ENCODE peak calls at places on chromosome X, in ten cellular contexts. O, T, C, D, V, X, L, I, K and R are unnamed samples.

GRCh38 chrX:13855689-13856425 is 39.0 kb upstream of the GPM6B start:
- DNase-seq in O (no peak), T (no peak), C (no peak), D (no peak), V (no peak), X (no peak), L (no peak), I (no peak), K (no peak), R (no peak)

GRCh38 chrX:142804085-142804484 is 221.6 kb upstream of the SPANXN4 start:
- DNase-seq in O (no peak), T (no peak), C (no peak), D (peak; percentile 3), V (no peak), X (no peak), L (no peak), I (peak; percentile 63), K (no peak), R (no peak)

GRCh38 chrX:97672138-97672537 is 788.4 kb downstream of the RPA4 start:
- DNase-seq in O (no peak), T (no peak), C (no peak), D (no peak), V (no peak), X (no peak), L (no peak), I (no peak), K (no peak), R (no peak)

GRCh38 chrX:41634284-41634683 is 54.5 kb upstream of the GPR34 start:
- DNase-seq in O (no peak), T (no peak), C (no peak), D (no peak), V (no peak), X (peak; percentile 45), L (no peak), I (peak; percentile 2), K (no peak), R (no peak)

GRCh38 chrX:148417934-148418333 is 82.5 kb upstream of the AFF2 start:
- DNase-seq in O (no peak), T (no peak), C (no peak), D (no peak), V (no peak), X (no peak), L (no peak), I (no peak), K (no peak), R (no peak)

GRCh38 chrX:153864561-153865320 is 21.2 kb downstream of the L1CAM start:
- DNase-seq in O (no peak), T (no peak), C (no peak), D (no peak), V (no peak), X (no peak), L (no peak), I (no peak), K (no peak), R (no peak)

GRCh38 chrX:118566359-118566758 is 70.7 kb downstream of the DOCK11 start:
- DNase-seq in O (no peak), T (no peak), C (no peak), D (no peak), V (no peak), X (peak; percentile 15), L (no peak), I (no peak), K (no peak), R (no peak)

GRCh38 chrX:136889269-136889668 is 8.7 kb upstream of the RBMX start:
- DNase-seq in O (no peak), T (no peak), C (no peak), D (no peak), V (no peak), X (no peak), L (no peak), I (no peak), K (no peak), R (no peak)

GRCh38 chrX:48025561-48025960 is 18.8 kb downstream of the SPACA5 start:
- DNase-seq in O (no peak), T (no peak), C (no peak), D (peak; percentile 60), V (peak; percentile 1), X (peak; percentile 61), L (no peak), I (peak; percentile 72), K (no peak), R (no peak)

DNA sequence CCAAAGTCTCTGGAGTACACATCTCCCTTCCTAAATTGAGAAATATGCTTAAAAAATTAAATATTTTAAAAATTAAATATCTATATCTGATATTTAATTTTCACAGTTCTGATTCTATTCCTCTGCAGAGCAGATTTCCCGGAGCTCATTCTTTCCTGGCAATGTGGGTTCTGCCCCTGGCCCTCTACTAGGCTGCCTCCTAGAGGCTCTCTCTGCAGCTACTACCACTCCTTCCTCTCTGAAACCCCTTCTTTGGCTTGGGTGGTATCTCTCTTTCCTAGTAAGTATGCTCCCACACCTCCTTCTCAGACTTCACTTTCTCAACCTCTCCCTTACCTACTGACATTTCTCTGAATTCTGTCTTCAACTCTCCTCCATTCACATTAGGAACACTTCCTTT is 45.3 kb downstream of the RPGR start:
- DNase-seq in O (no peak), T (no peak), C (no peak), D (no peak), V (no peak), X (no peak), L (no peak), I (peak; percentile 18), K (no peak), R (no peak)
- H3K27ac ChIP-seq in O (no peak overlapping the region), T (no peak overlapping the region), C (no peak overlapping the region), D (no peak overlapping the region), V (no peak overlapping the region), X (no peak overlapping the region), L (no peak overlapping the region), I (no peak overlapping the region), K (no peak overlapping the region), R (no peak overlapping the region)

DNA sequence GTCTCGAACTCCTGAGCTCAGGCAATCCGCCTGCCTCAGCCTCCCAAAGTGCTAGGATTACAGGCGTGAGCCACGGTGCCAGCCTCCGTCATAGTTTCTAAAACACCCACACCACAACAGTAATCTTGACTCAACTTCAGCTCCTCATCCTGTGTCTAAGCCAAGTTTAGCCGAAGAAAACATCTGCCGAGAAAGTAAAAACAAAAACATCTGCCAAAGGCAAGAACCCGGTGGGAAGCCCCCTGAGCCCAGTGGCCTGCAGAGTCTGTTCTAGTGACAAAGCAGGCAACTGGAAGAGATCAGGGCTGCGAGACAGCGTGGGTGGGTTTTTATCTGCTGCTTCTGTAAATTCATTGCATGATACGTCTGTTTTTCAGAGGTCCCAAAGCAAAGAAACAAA is 26.6 kb upstream of the CD99 start:
- DNase-seq in O (no peak), T (no peak), C (no peak), D (no peak), V (no peak), X (peak; percentile 87), L (no peak), I (no peak), K (no peak), R (no peak)
- H3K27ac ChIP-seq in O (peak overlapping the region; percentile 18), T (no peak overlapping the region), C (no peak overlapping the region), D (no peak overlapping the region), V (no peak overlapping the region), X (peak overlapping the region; percentile 46), L (no peak overlapping the region), I (no peak overlapping the region), K (no peak overlapping the region), R (no peak overlapping the region)

GRCh38 chrX:40148189-40148438 is 50.4 kb upstream of the BCOR start:
- DNase-seq in O (no peak), T (no peak), C (no peak), D (no peak), V (no peak), X (no peak), L (no peak), I (no peak), K (no peak), R (no peak)

GRCh38 chrX:40148439-40149285 is 50.9 kb upstream of the BCOR start:
- DNase-seq in O (no peak), T (no peak), C (no peak), D (peak; percentile 75), V (no peak), X (no peak), L (no peak), I (peak; percentile 45), K (no peak), R (no peak)

GRCh38 chrX:40146471-40147398 is 49.0 kb upstream of the BCOR start:
- DNase-seq in O (peak; percentile 65), T (no peak), C (no peak), D (peak; percentile 46), V (peak; percentile 8), X (peak; percentile 46), L (no peak), I (peak; percentile 64), K (no peak), R (no peak)

GRCh38 chrX:40145670-40146470 is 48.1 kb upstream of the BCOR start:
- DNase-seq in O (no peak), T (no peak), C (no peak), D (no peak), V (no peak), X (no peak), L (no peak), I (no peak), K (no peak), R (no peak)

DNA sequence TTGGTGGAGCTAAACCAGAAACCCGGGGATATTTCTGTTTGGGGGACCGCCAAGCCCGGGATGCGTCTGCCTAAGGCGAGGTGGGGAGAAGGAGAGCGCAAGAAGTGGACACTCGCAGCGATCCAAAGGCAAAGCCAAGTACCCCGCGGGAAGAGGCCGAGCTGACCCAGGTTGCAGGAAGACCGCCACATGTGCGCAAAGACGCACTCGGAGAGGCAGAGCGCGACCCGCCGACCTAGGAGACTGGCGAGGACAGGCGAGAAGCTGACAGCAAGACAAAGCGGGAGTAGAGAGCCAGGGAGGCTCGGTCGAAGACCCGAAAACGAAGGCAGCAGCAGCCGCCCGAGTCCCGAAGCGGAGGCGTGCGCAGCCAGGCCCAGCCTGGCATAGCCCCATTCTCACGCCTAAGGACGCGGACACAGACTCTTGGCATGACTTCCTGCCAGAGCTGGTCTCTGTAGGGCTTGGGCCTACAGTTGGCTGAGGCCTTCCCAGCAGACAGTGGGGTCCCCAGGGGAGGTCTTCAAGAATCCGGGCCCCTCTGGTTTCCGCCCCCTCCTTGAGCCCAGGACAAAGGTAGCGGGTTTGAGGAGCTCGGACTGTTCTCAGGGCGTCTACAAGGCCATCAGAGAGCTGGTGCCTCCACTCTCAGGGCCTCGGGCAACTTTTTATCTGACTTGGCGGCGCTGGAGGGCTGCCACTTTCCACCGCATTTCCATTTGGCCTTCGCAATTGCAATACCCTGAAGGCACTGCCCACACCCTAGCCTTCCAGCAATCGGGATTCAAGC is 49.8 kb upstream of the BCOR start:
- DNase-seq in O (no peak), T (no peak), C (no peak), D (no peak), V (no peak), X (no peak), L (no peak), I (peak; percentile 32), K (no peak), R (no peak)
- H3K27ac ChIP-seq in O (no peak overlapping the region), T (no peak overlapping the region), C (no peak overlapping the region), D (peak overlapping the region; percentile 92), V (no peak overlapping the region), X (no peak overlapping the region), L (no peak overlapping the region), I (no peak overlapping the region), K (no peak overlapping the region), R (no peak overlapping the region)

DNA sequence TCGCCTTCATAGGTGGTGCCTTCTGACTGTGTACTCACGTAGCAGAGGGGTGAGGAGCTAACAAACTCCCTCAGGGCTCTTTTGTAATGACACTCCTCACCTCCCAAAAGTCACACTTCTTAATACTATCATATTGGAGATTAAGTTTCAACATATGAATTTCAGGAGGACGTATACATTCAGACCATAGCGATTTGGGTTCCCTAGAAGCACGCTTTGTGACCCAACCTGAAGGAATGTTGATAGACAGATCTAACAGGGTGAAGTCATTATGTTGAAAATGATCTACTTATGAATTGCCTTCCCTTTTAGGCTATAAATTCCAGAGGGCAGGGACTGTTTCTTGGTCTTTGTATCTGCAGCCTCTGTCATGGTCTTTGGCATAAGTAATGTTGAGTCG is 3.2 kb upstream of the KLHL34 start:
- DNase-seq in O (no peak), T (no peak), C (no peak), D (no peak), V (no peak), X (no peak), L (no peak), I (no peak), K (no peak), R (no peak)
- H3K27ac ChIP-seq in O (no peak overlapping the region), T (no peak overlapping the region), C (no peak overlapping the region), D (no peak overlapping the region), V (no peak overlapping the region), X (no peak overlapping the region), L (no peak overlapping the region), I (no peak overlapping the region), K (no peak overlapping the region), R (no peak overlapping the region)